ENCODE peak calls at places on chromosomes 5 and 9, in ten cellular contexts. M is heart left ventricle; T is SJSA1; K is suprapubic skin; E is esophagus squamous epithelium; R is A673; O is ascending aorta; A is dorsolateral prefrontal cortex; W is CD8-positive, alpha-beta memory T cell; H is thoracic aorta. V is an unnamed sample.
A peak's percentile ranks its signal among the peaks of the same experiment; 100 is the strongest.

GRCh38 chr5:172919525-172920446 is 39.4 kb upstream of the RPL26L1 start:
- DNase-seq in A (no peak), E (no peak), M (peak; percentile 63), T (no peak), R (no peak), O (peak; percentile 91), K (no peak), H (peak; percentile 49), W (no peak), V (no peak)

GRCh38 chr5:135045488-135045887 is 11.5 kb upstream of the PITX1 start:
- DNase-seq in M (no peak), T (no peak), K (no peak), H (no peak), E (no peak), R (no peak), W (no peak), A (no peak), O (no peak), V (no peak)

GRCh38 chr9:35728041-35728971 is 3.7 kb downstream of the TLN1 start:
- DNase-seq in E (no peak), M (peak; percentile 87), W (no peak), K (no peak), O (peak; percentile 95), A (peak; percentile 49), H (peak; percentile 80), R (no peak), T (peak; percentile 90), V (peak; percentile 63)

GRCh38 chr9:133406480-133407307 is 11.1 kb downstream of the REXO4 start:
- DNase-seq in O (peak; percentile 79), E (no peak), H (no peak), K (peak; percentile 80), R (peak; percentile 80), W (peak; percentile 71), M (peak; percentile 74), A (peak; percentile 87), T (peak; percentile 42), V (no peak)

GRCh38 chr5:139664273-139664693 is 16.1 kb downstream of the CXXC5 start:
- DNase-seq in A (no peak), H (no peak), O (peak; percentile 82), T (no peak), M (peak; percentile 68), E (no peak), R (no peak), W (no peak), K (no peak), V (no peak)

GRCh38 chr5:159412284-159413046 is 82.2 kb upstream of the IL12B start:
- DNase-seq in W (peak; percentile 89), M (no peak), H (no peak), O (no peak), E (no peak), A (no peak), R (peak; percentile 37), K (no peak), T (no peak), V (no peak)

GRCh38 chr9:129703667-129704355 is 38.4 kb downstream of the PRRX2 start:
- DNase-seq in M (no peak), T (no peak), H (peak; percentile 38), W (no peak), K (peak; percentile 79), A (no peak), E (no peak), R (no peak), O (peak; percentile 91), V (no peak)

GRCh38 chr9:33125871-33126822 is 41.0 kb downstream of the B4GALT1 start:
- DNase-seq in R (no peak), M (peak; percentile 14), W (no peak), T (no peak), H (no peak), E (no peak), A (no peak), K (no peak), O (no peak), V (no peak)

DNA sequence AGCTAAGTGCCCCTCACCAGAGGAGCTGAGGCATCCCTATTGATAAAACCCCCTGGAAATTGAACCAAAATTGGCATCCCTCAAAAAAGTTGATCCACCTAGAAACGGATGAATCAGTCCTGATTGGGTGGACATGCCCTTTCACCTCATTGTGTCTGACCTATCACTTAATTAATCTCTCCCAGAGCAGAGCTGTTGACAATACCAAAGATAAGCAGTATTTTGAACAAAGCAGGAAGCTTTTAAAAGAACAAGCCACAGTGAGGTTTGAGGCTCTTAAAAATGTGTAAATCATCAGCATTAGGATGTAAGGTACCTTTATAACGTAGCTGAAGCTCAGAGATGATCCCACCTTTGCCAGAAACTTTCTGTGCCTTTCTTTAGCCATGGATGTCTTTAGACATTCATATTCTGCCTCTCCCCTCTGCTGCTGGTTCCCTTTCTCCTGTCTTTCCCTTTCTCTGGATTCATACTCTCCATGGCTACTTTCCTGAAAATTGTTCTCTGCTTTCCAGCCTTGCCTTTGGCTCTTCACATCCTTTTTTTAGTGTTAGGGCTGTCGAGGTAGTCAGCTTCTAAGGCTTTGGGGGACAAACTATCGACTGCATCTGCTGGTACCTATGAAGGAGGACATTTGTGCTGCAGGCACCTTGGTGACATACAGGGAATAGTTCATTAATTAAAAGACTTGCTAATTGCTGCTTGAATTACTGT is 7.8 kb upstream of the LHX2 start:
- DNase-seq in O (no peak), K (no peak), R (no peak), A (no peak), E (no peak), H (no peak), W (no peak), M (no peak), T (no peak), V (no peak)
- H3K27me3 ChIP-seq in O (peaks cover 15% of the 10 kb centered on the region), K (peaks cover 98% of the 10 kb centered on the region), R (peaks cover 94% of the 10 kb centered on the region), A (peaks cover 41% of the 10 kb centered on the region), E (peaks cover 77% of the 10 kb centered on the region), H (peaks cover 60% of the 10 kb centered on the region), W (peaks cover 58% of the 10 kb centered on the region), M (peaks cover 92% of the 10 kb centered on the region), T (peaks cover 92% of the 10 kb centered on the region), V (peaks cover 88% of the 10 kb centered on the region)

GRCh38 chr9:37408933-37409710 is 13.4 kb upstream of the GRHPR start:
- DNase-seq in W (peak; percentile 71), M (no peak), K (no peak), A (no peak), R (no peak), E (peak; percentile 56), O (no peak), H (no peak), T (no peak), V (no peak)

GRCh38 chr9:37413311-37413710 is 9.2 kb upstream of the GRHPR start:
- DNase-seq in H (no peak), O (no peak), W (no peak), K (no peak), R (no peak), T (no peak), A (no peak), M (no peak), E (no peak), V (no peak)

GRCh38 chr9:37410354-37410861 is 12.1 kb upstream of the GRHPR start:
- DNase-seq in O (no peak), E (no peak), H (no peak), K (no peak), R (no peak), W (no peak), M (no peak), A (no peak), T (no peak), V (no peak)

GRCh38 chr9:37412431-37413151 is 9.9 kb upstream of the GRHPR start:
- DNase-seq in T (no peak), O (no peak), R (no peak), A (no peak), W (no peak), K (no peak), M (peak; percentile 65), H (no peak), E (no peak), V (peak; percentile 31)

DNA sequence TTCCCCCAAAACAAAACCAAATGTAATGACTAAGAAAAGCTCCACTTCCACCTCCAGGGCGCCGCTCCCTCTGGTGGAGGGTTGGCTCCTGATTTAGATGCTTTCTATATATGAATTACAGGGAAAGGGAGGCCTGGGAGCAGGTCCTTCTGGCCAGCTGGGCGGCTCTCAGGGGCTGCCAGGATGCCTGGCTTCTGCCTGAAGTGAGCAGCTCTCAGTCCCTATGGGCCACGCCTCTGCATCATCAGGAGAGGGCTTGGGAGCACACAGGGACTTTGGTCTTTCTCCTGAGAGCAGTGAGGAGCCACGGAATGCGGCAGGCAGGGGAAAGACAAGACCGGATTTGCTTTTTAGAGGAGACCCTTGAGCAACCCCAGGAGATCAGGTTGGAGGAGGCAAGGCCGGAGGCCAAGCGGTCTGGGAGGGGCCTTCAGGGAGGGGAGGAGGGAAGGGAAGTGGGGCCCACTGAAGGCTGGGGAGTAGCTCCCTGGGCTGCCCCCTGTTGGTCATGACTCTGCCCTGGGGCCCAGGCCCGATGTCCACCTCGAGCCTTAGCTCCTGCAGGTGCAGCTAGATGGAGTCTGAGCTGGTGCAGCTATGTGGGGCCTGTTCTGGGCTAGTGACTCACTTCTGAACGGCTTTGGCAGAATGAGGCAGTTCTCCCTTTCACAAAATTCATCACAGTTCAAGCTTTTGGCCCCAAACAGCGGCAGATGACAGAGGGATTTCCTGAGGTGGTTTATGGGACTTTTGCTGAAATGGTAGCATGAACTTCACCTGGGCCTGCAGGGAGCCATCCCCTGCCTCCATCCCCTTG is 11.3 kb upstream of the GRHPR start:
- DNase-seq in E (no peak), M (no peak), R (peak; percentile 51), T (no peak), A (no peak), H (no peak), O (no peak), K (no peak), W (no peak), V (no peak)
- H3K4me3 ChIP-seq in E (no peak overlapping the region), M (no peak overlapping the region), R (no peak overlapping the region), T (no peak overlapping the region), A (no peak overlapping the region), H (no peak overlapping the region), O (no peak overlapping the region), K (no peak overlapping the region), W (no peak overlapping the region), V (no peak overlapping the region)

DNA sequence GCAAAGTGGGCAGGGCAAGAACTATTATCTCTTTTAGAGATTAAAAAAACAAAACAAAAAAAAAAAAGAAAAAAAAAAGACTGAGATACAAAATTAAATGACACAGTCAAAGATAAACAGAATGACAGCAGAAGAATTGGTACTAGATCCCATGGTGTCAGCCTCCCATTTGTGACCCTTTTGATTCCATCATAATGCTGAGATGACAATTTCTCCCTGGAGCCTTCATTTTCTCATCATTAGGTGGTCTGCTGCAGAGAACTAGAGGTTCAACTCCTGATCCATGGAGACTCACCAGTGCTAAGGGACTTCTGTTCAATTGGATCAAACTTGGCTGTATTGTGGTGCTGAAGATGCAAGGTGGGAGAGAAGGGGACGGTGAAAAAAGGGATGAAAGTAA is 123.5 kb upstream of the SPDL1 start:
- DNase-seq in H (no peak), E (no peak), A (no peak), M (no peak), T (no peak), K (no peak), W (no peak), O (no peak), R (no peak), V (no peak)
- H3K27me3 ChIP-seq in H (no peaks in the 10 kb centered on the region), E (no peaks in the 10 kb centered on the region), A (no peaks in the 10 kb centered on the region), M (no peaks in the 10 kb centered on the region), T (no peaks in the 10 kb centered on the region), K (no peaks in the 10 kb centered on the region), W (no peaks in the 10 kb centered on the region), O (no peaks in the 10 kb centered on the region), R (peaks cover 9% of the 10 kb centered on the region), V (no peaks in the 10 kb centered on the region)

DNA sequence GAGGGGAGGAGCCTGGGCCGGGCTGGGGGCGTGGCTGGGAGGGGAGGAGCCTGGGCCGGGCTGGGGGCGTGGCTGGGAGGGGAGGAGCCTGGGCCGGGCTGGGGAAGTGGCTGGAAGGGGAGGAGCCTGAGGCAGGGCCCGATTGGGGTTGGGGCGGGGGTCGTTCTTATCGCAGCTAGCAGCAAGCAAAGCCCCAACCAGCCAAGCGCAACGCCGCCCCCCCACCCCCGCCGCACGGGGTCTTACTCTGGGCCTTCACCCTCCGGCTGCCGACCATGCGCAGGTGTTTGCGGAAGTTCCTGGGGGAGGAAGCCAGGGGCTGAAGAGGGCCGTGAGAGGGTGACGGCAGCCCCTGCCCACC is 5.0 kb downstream of the NSMF start:
- DNase-seq in T (no peak), E (no peak), W (no peak), A (no peak), R (no peak), M (peak; percentile 63), H (no peak), K (peak; percentile 92), O (peak; percentile 78), V (no peak)
- H3K4me3 ChIP-seq in T (no peak overlapping the region), E (peak overlapping the region; percentile 59), W (peak overlapping the region; percentile 37), A (peak overlapping the region; percentile 48), R (no peak overlapping the region), M (peak overlapping the region; percentile 49), H (peak overlapping the region; percentile 62), K (peak overlapping the region; percentile 60), O (peak overlapping the region; percentile 10), V (peak overlapping the region; percentile 33)